ENCODE peak calls at places on chromosomes 3 and 15, in six cellular contexts. One of them, this sample, is unnamed.

GRCh38 chr15:76398301-76398700 is 61.7 kb downstream of the ISL2 start:
- DNase-seq in thyroid gland: no peak
- DNase-seq in GM23338: no peak
- DNase-seq in brain microvascular endothelial cell: no peak
- DNase-seq in right lobe of liver: no peak
- DNase-seq in cardiac muscle cell: no peak
- DNase-seq in this sample: no peak

GRCh38 chr15:26665950-26666921 is 106.6 kb downstream of the GABRB3 start:
- DNase-seq in brain microvascular endothelial cell: no peak
- DNase-seq in GM23338: peak
- DNase-seq in right lobe of liver: no peak
- DNase-seq in thyroid gland: peak
- DNase-seq in cardiac muscle cell: no peak
- DNase-seq in this sample: no peak

GRCh38 chr3:102307442-102307841 is 127.4 kb upstream of the ZPLD1 start:
- DNase-seq in right lobe of liver: no peak
- DNase-seq in GM23338: peak
- DNase-seq in cardiac muscle cell: no peak
- DNase-seq in brain microvascular endothelial cell: no peak
- DNase-seq in thyroid gland: no peak
- DNase-seq in this sample: no peak

GRCh38 chr15:79307251-79307650 is 3.7 kb upstream of the TMED3 start:
- DNase-seq in thyroid gland: no peak
- DNase-seq in cardiac muscle cell: no peak
- DNase-seq in right lobe of liver: no peak
- DNase-seq in GM23338: no peak
- DNase-seq in brain microvascular endothelial cell: no peak
- DNase-seq in this sample: no peak

GRCh38 chr3:81485444-81485865 is 276.0 kb downstream of the GBE1 start:
- DNase-seq in cardiac muscle cell: peak
- DNase-seq in GM23338: no peak
- DNase-seq in thyroid gland: no peak
- DNase-seq in brain microvascular endothelial cell: peak
- DNase-seq in right lobe of liver: no peak
- DNase-seq in this sample: peak

GRCh38 chr3:138114431-138114918 is 933 bp downstream of the DZIP1L start:
- DNase-seq in cardiac muscle cell: peak
- DNase-seq in right lobe of liver: no peak
- DNase-seq in thyroid gland: peak
- DNase-seq in GM23338: peak
- DNase-seq in brain microvascular endothelial cell: no peak
- DNase-seq in this sample: no peak

GRCh38 chr3:126852536-126852935 is 130.4 kb upstream of the PLXNA1 start:
- DNase-seq in thyroid gland: peak
- DNase-seq in brain microvascular endothelial cell: no peak
- DNase-seq in right lobe of liver: peak
- DNase-seq in GM23338: peak
- DNase-seq in cardiac muscle cell: no peak
- DNase-seq in this sample: no peak

GRCh38 chr3:112302881-112303761 is 9.1 kb upstream of the SLC9C1 start:
- DNase-seq in right lobe of liver: no peak
- DNase-seq in GM23338: peak
- DNase-seq in thyroid gland: peak
- DNase-seq in cardiac muscle cell: peak
- DNase-seq in brain microvascular endothelial cell: no peak
- DNase-seq in this sample: no peak

GRCh38 chr3:188975612-188976314 is 196.0 kb upstream of the TPRG1 start:
- DNase-seq in brain microvascular endothelial cell: peak
- DNase-seq in cardiac muscle cell: no peak
- DNase-seq in thyroid gland: no peak
- DNase-seq in GM23338: peak
- DNase-seq in right lobe of liver: no peak
- DNase-seq in this sample: no peak

GRCh38 chr15:91921188-91921820 is 67.8 kb downstream of the SLCO3A1 start:
- DNase-seq in thyroid gland: no peak
- DNase-seq in cardiac muscle cell: peak
- DNase-seq in GM23338: no peak
- DNase-seq in right lobe of liver: no peak
- DNase-seq in brain microvascular endothelial cell: no peak
- DNase-seq in this sample: no peak

GRCh38 chr15:54365001-54365400 is 386.8 kb downstream of the UNC13C start:
- DNase-seq in thyroid gland: no peak
- DNase-seq in cardiac muscle cell: no peak
- DNase-seq in right lobe of liver: no peak
- DNase-seq in brain microvascular endothelial cell: no peak
- DNase-seq in GM23338: no peak
- DNase-seq in this sample: no peak

GRCh38 chr3:59056706-59057105 is 6.9 kb upstream of the CFAP20DC start:
- DNase-seq in GM23338: no peak
- DNase-seq in right lobe of liver: no peak
- DNase-seq in brain microvascular endothelial cell: peak
- DNase-seq in thyroid gland: no peak
- DNase-seq in cardiac muscle cell: peak
- DNase-seq in this sample: no peak

GRCh38 chr3:123155471-123156011 is 46.2 kb upstream of the SEC22A start:
- DNase-seq in brain microvascular endothelial cell: no peak
- DNase-seq in thyroid gland: no peak
- DNase-seq in cardiac muscle cell: no peak
- DNase-seq in right lobe of liver: peak
- DNase-seq in GM23338: no peak
- DNase-seq in this sample: no peak

GRCh38 chr15:101530224-101530958 is 40.9 kb upstream of the PCSK6 start:
- DNase-seq in GM23338: no peak
- DNase-seq in right lobe of liver: peak
- DNase-seq in cardiac muscle cell: no peak
- DNase-seq in brain microvascular endothelial cell: no peak
- DNase-seq in thyroid gland: no peak
- DNase-seq in this sample: no peak

GRCh38 chr3:32374788-32375595 is 16.7 kb upstream of the CMTM7 start:
- DNase-seq in GM23338: peak
- DNase-seq in right lobe of liver: no peak
- DNase-seq in brain microvascular endothelial cell: peak
- DNase-seq in cardiac muscle cell: peak
- DNase-seq in thyroid gland: peak
- DNase-seq in this sample: peak

GRCh38 chr15:28899061-28899738 is 13.4 kb downstream of the APBA2 start:
- DNase-seq in thyroid gland: no peak
- DNase-seq in GM23338: no peak
- DNase-seq in cardiac muscle cell: no peak
- DNase-seq in brain microvascular endothelial cell: no peak
- DNase-seq in right lobe of liver: no peak
- DNase-seq in this sample: no peak

GRCh38 chr15:79296583-79296982 is 14.1 kb downstream of the ANKRD34C start:
- DNase-seq in thyroid gland: no peak
- DNase-seq in right lobe of liver: no peak
- DNase-seq in brain microvascular endothelial cell: no peak
- DNase-seq in cardiac muscle cell: no peak
- DNase-seq in GM23338: peak
- DNase-seq in this sample: no peak

GRCh38 chr3:124885466-124886167 is 1.5 kb downstream of the ITGB5 start:
- DNase-seq in thyroid gland: peak
- DNase-seq in right lobe of liver: no peak
- DNase-seq in GM23338: peak
- DNase-seq in cardiac muscle cell: peak
- DNase-seq in brain microvascular endothelial cell: peak
- DNase-seq in this sample: no peak

GRCh38 chr3:43879166-43879565 is 188.4 kb downstream of the ABHD5 start:
- DNase-seq in brain microvascular endothelial cell: no peak
- DNase-seq in GM23338: peak
- DNase-seq in cardiac muscle cell: no peak
- DNase-seq in thyroid gland: peak
- DNase-seq in right lobe of liver: no peak
- DNase-seq in this sample: no peak

GRCh38 chr3:138439646-138440045 is 5.2 kb downstream of the ESYT3 start:
- DNase-seq in thyroid gland: no peak
- DNase-seq in brain microvascular endothelial cell: no peak
- DNase-seq in cardiac muscle cell: no peak
- DNase-seq in GM23338: no peak
- DNase-seq in right lobe of liver: no peak
- DNase-seq in this sample: no peak

GRCh38 chr3:61927332-61927731 is 366.0 kb downstream of the PTPRG start:
- DNase-seq in GM23338: no peak
- DNase-seq in thyroid gland: peak
- DNase-seq in brain microvascular endothelial cell: peak
- DNase-seq in right lobe of liver: peak
- DNase-seq in cardiac muscle cell: peak
- DNase-seq in this sample: peak

GRCh38 chr3:160618363-160618762 is 53.0 kb upstream of the KPNA4 start:
- DNase-seq in GM23338: no peak
- DNase-seq in right lobe of liver: peak
- DNase-seq in brain microvascular endothelial cell: no peak
- DNase-seq in cardiac muscle cell: no peak
- DNase-seq in thyroid gland: peak
- DNase-seq in this sample: no peak

GRCh38 chr3:102471491-102471890 is 36.7 kb downstream of the ZPLD1 start:
- DNase-seq in brain microvascular endothelial cell: no peak
- DNase-seq in GM23338: no peak
- DNase-seq in thyroid gland: no peak
- DNase-seq in right lobe of liver: no peak
- DNase-seq in cardiac muscle cell: no peak
- DNase-seq in this sample: no peak

GRCh38 chr3:197030379-197031314 is 1.0 kb upstream of the MELTF start:
- DNase-seq in thyroid gland: no peak
- DNase-seq in cardiac muscle cell: no peak
- DNase-seq in right lobe of liver: no peak
- DNase-seq in GM23338: peak
- DNase-seq in brain microvascular endothelial cell: no peak
- DNase-seq in this sample: no peak

GRCh38 chr3:157073810-157074209 is 86.1 kb downstream of the CCNL1 start:
- DNase-seq in GM23338: no peak
- DNase-seq in thyroid gland: no peak
- DNase-seq in cardiac muscle cell: peak
- DNase-seq in right lobe of liver: no peak
- DNase-seq in brain microvascular endothelial cell: peak
- DNase-seq in this sample: no peak

GRCh38 chr3:195900426-195901355 is 7.7 kb downstream of the TNK2 start:
- DNase-seq in right lobe of liver: peak
- DNase-seq in thyroid gland: peak
- DNase-seq in cardiac muscle cell: peak
- DNase-seq in brain microvascular endothelial cell: no peak
- DNase-seq in GM23338: no peak
- DNase-seq in this sample: peak

GRCh38 chr3:9784876-9785443 is 7.3 kb downstream of the TADA3 start:
- DNase-seq in GM23338: no peak
- DNase-seq in thyroid gland: no peak
- DNase-seq in right lobe of liver: no peak
- DNase-seq in brain microvascular endothelial cell: no peak
- DNase-seq in cardiac muscle cell: peak
- DNase-seq in this sample: no peak

GRCh38 chr3:99023590-99024192 is 122.2 kb upstream of the DCBLD2 start:
- DNase-seq in cardiac muscle cell: peak
- DNase-seq in right lobe of liver: no peak
- DNase-seq in GM23338: peak
- DNase-seq in thyroid gland: no peak
- DNase-seq in brain microvascular endothelial cell: peak
- DNase-seq in this sample: no peak

GRCh38 chr15:67897646-67898045 is 57.8 kb upstream of the RNU6-1 start:
- DNase-seq in right lobe of liver: no peak
- DNase-seq in cardiac muscle cell: peak
- DNase-seq in brain microvascular endothelial cell: no peak
- DNase-seq in GM23338: no peak
- DNase-seq in thyroid gland: no peak
- DNase-seq in this sample: no peak

GRCh38 chr3:139588450-139588849 is 48.9 kb upstream of the RBP1 start:
- DNase-seq in thyroid gland: no peak
- DNase-seq in cardiac muscle cell: no peak
- DNase-seq in brain microvascular endothelial cell: no peak
- DNase-seq in right lobe of liver: no peak
- DNase-seq in GM23338: peak
- DNase-seq in this sample: no peak

GRCh38 chr3:130699765-130700164 is 46.9 kb downstream of the PIK3R4 start:
- DNase-seq in brain microvascular endothelial cell: peak
- DNase-seq in GM23338: peak
- DNase-seq in right lobe of liver: no peak
- DNase-seq in thyroid gland: no peak
- DNase-seq in cardiac muscle cell: peak
- DNase-seq in this sample: no peak

DNA sequence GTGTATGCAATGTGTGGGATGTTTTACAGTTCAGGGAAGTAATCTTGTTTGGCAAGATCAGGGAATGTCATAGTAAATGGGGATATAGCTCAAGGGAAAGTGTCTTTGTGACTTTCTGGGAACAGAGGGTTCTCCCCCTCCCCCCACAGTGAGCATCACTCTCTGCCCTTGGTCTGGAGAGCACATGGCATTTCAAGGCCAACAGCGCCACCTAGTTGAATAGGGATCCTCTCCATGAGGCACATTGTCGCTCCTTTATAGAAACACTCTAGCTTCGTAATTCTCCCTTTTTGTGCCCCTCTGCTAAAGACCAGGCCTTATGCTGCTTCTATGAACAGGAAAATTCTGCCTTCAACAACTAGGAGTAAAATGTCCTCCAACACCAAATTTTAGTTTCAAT is 37.1 kb upstream of the ARNT2 start:
- DNase-seq in cardiac muscle cell: peak
- DNase-seq in thyroid gland: no peak
- DNase-seq in GM23338: peak
- DNase-seq in brain microvascular endothelial cell: peak
- DNase-seq in right lobe of liver: no peak
- DNase-seq in this sample: no peak
- TF ChIP-seq CTCF in cardiac muscle cell: peak
- TF ChIP-seq CTCF in thyroid gland: no peak
- TF ChIP-seq CTCF in GM23338: peak
- TF ChIP-seq CTCF in brain microvascular endothelial cell: peak
- TF ChIP-seq CTCF in right lobe of liver: no peak
- TF ChIP-seq CTCF in this sample: no peak

GRCh38 chr3:16066975-16067374 is 107.5 kb upstream of the GALNT15 start:
- DNase-seq in GM23338: no peak
- DNase-seq in cardiac muscle cell: peak
- DNase-seq in right lobe of liver: no peak
- DNase-seq in thyroid gland: no peak
- DNase-seq in brain microvascular endothelial cell: peak
- DNase-seq in this sample: no peak
- H3K27ac ChIP-seq in GM23338: no peak
- H3K27ac ChIP-seq in cardiac muscle cell: no peak
- H3K27ac ChIP-seq in right lobe of liver: no peak
- H3K27ac ChIP-seq in thyroid gland: no peak
- H3K27ac ChIP-seq in brain microvascular endothelial cell: peak
- H3K27ac ChIP-seq in this sample: no peak

GRCh38 chr3:183202004-183202722 is 39.6 kb upstream of the LAMP3 start:
- DNase-seq in GM23338: no peak
- DNase-seq in cardiac muscle cell: no peak
- DNase-seq in brain microvascular endothelial cell: no peak
- DNase-seq in thyroid gland: peak
- DNase-seq in right lobe of liver: no peak
- DNase-seq in this sample: no peak
- H3K4me3 ChIP-seq in GM23338: no peak
- H3K4me3 ChIP-seq in cardiac muscle cell: no peak
- H3K4me3 ChIP-seq in brain microvascular endothelial cell: no peak
- H3K4me3 ChIP-seq in thyroid gland: no peak
- H3K4me3 ChIP-seq in right lobe of liver: no peak
- H3K4me3 ChIP-seq in this sample: no peak

DNA sequence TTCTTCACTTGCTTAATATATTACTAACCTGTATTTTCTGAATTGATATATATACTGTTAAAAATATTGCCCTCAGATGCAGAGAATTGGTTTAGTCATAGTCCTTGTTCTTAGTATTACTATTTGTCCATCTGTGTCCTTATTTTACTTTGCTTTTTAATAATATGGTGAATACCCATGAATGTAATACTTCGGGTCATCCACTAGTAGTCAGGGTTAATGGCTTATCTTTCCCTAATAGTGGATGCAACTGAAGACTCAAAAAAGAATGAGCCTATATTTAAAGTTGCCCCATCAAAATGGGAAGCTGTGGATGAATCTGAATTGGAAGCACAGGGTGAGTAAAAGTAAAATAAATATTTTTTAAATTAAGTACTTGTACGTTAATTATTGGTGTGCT is 36.5 kb downstream of the U2SURP start:
- DNase-seq in GM23338: peak
- DNase-seq in thyroid gland: no peak
- DNase-seq in right lobe of liver: no peak
- DNase-seq in brain microvascular endothelial cell: no peak
- DNase-seq in cardiac muscle cell: no peak
- DNase-seq in this sample: no peak
- TF ChIP-seq CTCF in GM23338: peak
- TF ChIP-seq CTCF in thyroid gland: no peak
- TF ChIP-seq CTCF in right lobe of liver: peak
- TF ChIP-seq CTCF in brain microvascular endothelial cell: peak
- TF ChIP-seq CTCF in cardiac muscle cell: no peak
- TF ChIP-seq CTCF in this sample: no peak